ENCODE peak calls at places on chromosomes 12 and 14, in ten cellular contexts. One of them, this sample, is unnamed.

GRCh38 chr12:64082866-64083268 is 139.2 kb downstream of the KICS2 start:
- DNase-seq in EH: no peak
- DNase-seq in right atrium auricular region: no peak
- DNase-seq in GDM1: no peak
- DNase-seq in CD4-positive, CD25-positive, alpha-beta regulatory T cell: no peak
- DNase-seq in AG08396: no peak
- DNase-seq in colonic mucosa: peak
- DNase-seq in ELR: no peak
- DNase-seq in CD8-positive, alpha-beta memory T cell: no peak
- DNase-seq in cardiac fibroblast: no peak
- DNase-seq in this sample: no peak

GRCh38 chr12:50195832-50196231 is 28.7 kb upstream of the CERS5 start:
- DNase-seq in ELR: no peak
- DNase-seq in right atrium auricular region: no peak
- DNase-seq in CD4-positive, CD25-positive, alpha-beta regulatory T cell: no peak
- DNase-seq in EH: peak
- DNase-seq in cardiac fibroblast: no peak
- DNase-seq in CD8-positive, alpha-beta memory T cell: no peak
- DNase-seq in colonic mucosa: no peak
- DNase-seq in GDM1: no peak
- DNase-seq in AG08396: no peak
- DNase-seq in this sample: no peak

GRCh38 chr14:45377201-45377600 is 124.2 kb upstream of the MIS18BP1 start:
- DNase-seq in CD8-positive, alpha-beta memory T cell: no peak
- DNase-seq in CD4-positive, CD25-positive, alpha-beta regulatory T cell: no peak
- DNase-seq in right atrium auricular region: no peak
- DNase-seq in AG08396: no peak
- DNase-seq in EH: no peak
- DNase-seq in colonic mucosa: no peak
- DNase-seq in GDM1: no peak
- DNase-seq in ELR: peak
- DNase-seq in cardiac fibroblast: no peak
- DNase-seq in this sample: no peak

GRCh38 chr14:71485833-71486232 is 446.4 kb upstream of the RGS6 start:
- DNase-seq in cardiac fibroblast: peak
- DNase-seq in ELR: no peak
- DNase-seq in right atrium auricular region: no peak
- DNase-seq in CD4-positive, CD25-positive, alpha-beta regulatory T cell: no peak
- DNase-seq in colonic mucosa: no peak
- DNase-seq in GDM1: no peak
- DNase-seq in EH: no peak
- DNase-seq in AG08396: no peak
- DNase-seq in CD8-positive, alpha-beta memory T cell: no peak
- DNase-seq in this sample: no peak

GRCh38 chr14:95515080-95515489 is 1.4 kb downstream of the SYNE3 start:
- DNase-seq in CD4-positive, CD25-positive, alpha-beta regulatory T cell: no peak
- DNase-seq in cardiac fibroblast: no peak
- DNase-seq in ELR: peak
- DNase-seq in CD8-positive, alpha-beta memory T cell: no peak
- DNase-seq in GDM1: peak
- DNase-seq in colonic mucosa: no peak
- DNase-seq in EH: peak
- DNase-seq in right atrium auricular region: no peak
- DNase-seq in AG08396: peak
- DNase-seq in this sample: no peak

GRCh38 chr12:3921526-3921925 is 48.3 kb upstream of the PARP11 start:
- DNase-seq in CD4-positive, CD25-positive, alpha-beta regulatory T cell: no peak
- DNase-seq in colonic mucosa: no peak
- DNase-seq in cardiac fibroblast: no peak
- DNase-seq in CD8-positive, alpha-beta memory T cell: no peak
- DNase-seq in right atrium auricular region: no peak
- DNase-seq in GDM1: no peak
- DNase-seq in ELR: no peak
- DNase-seq in AG08396: no peak
- DNase-seq in EH: no peak
- DNase-seq in this sample: no peak

GRCh38 chr12:49647280-49647679 is 23.9 kb downstream of the PRPF40B start:
- DNase-seq in AG08396: no peak
- DNase-seq in CD8-positive, alpha-beta memory T cell: no peak
- DNase-seq in CD4-positive, CD25-positive, alpha-beta regulatory T cell: no peak
- DNase-seq in colonic mucosa: no peak
- DNase-seq in cardiac fibroblast: no peak
- DNase-seq in EH: no peak
- DNase-seq in ELR: no peak
- DNase-seq in GDM1: no peak
- DNase-seq in right atrium auricular region: no peak
- DNase-seq in this sample: no peak

GRCh38 chr12:98352835-98353234 is 162.6 kb upstream of the TMPO start:
- DNase-seq in cardiac fibroblast: peak
- DNase-seq in CD4-positive, CD25-positive, alpha-beta regulatory T cell: no peak
- DNase-seq in right atrium auricular region: no peak
- DNase-seq in colonic mucosa: no peak
- DNase-seq in AG08396: no peak
- DNase-seq in ELR: no peak
- DNase-seq in EH: peak
- DNase-seq in GDM1: no peak
- DNase-seq in CD8-positive, alpha-beta memory T cell: no peak
- DNase-seq in this sample: no peak

GRCh38 chr14:100547633-100548294 is 39.5 kb downstream of the BEGAIN start:
- DNase-seq in CD8-positive, alpha-beta memory T cell: peak
- DNase-seq in AG08396: peak
- DNase-seq in CD4-positive, CD25-positive, alpha-beta regulatory T cell: no peak
- DNase-seq in EH: peak
- DNase-seq in GDM1: peak
- DNase-seq in ELR: peak
- DNase-seq in cardiac fibroblast: peak
- DNase-seq in colonic mucosa: peak
- DNase-seq in right atrium auricular region: peak
- DNase-seq in this sample: peak

GRCh38 chr12:128613821-128614220 is 209.9 kb downstream of the SLC15A4 start:
- DNase-seq in ELR: no peak
- DNase-seq in CD4-positive, CD25-positive, alpha-beta regulatory T cell: no peak
- DNase-seq in GDM1: no peak
- DNase-seq in colonic mucosa: no peak
- DNase-seq in CD8-positive, alpha-beta memory T cell: no peak
- DNase-seq in right atrium auricular region: no peak
- DNase-seq in AG08396: no peak
- DNase-seq in EH: no peak
- DNase-seq in cardiac fibroblast: no peak
- DNase-seq in this sample: no peak

GRCh38 chr12:104057771-104058197 is 6.5 kb upstream of the HCFC2 start:
- DNase-seq in ELR: peak
- DNase-seq in CD8-positive, alpha-beta memory T cell: peak
- DNase-seq in colonic mucosa: no peak
- DNase-seq in EH: peak
- DNase-seq in cardiac fibroblast: peak
- DNase-seq in CD4-positive, CD25-positive, alpha-beta regulatory T cell: no peak
- DNase-seq in right atrium auricular region: no peak
- DNase-seq in GDM1: no peak
- DNase-seq in AG08396: peak
- DNase-seq in this sample: no peak

GRCh38 chr12:26713885-26714383 is 119.1 kb downstream of the ITPR2 start:
- DNase-seq in AG08396: no peak
- DNase-seq in CD8-positive, alpha-beta memory T cell: no peak
- DNase-seq in EH: no peak
- DNase-seq in GDM1: no peak
- DNase-seq in CD4-positive, CD25-positive, alpha-beta regulatory T cell: no peak
- DNase-seq in right atrium auricular region: no peak
- DNase-seq in colonic mucosa: no peak
- DNase-seq in ELR: no peak
- DNase-seq in cardiac fibroblast: no peak
- DNase-seq in this sample: no peak

GRCh38 chr14:74518221-74518620 is 24.7 kb downstream of the ISCA2 start:
- DNase-seq in GDM1: no peak
- DNase-seq in ELR: no peak
- DNase-seq in right atrium auricular region: no peak
- DNase-seq in EH: no peak
- DNase-seq in colonic mucosa: no peak
- DNase-seq in cardiac fibroblast: no peak
- DNase-seq in CD4-positive, CD25-positive, alpha-beta regulatory T cell: no peak
- DNase-seq in CD8-positive, alpha-beta memory T cell: no peak
- DNase-seq in AG08396: no peak
- DNase-seq in this sample: no peak

GRCh38 chr14:69291891-69292586 is 32.1 kb downstream of the GALNT16 start:
- DNase-seq in colonic mucosa: no peak
- DNase-seq in right atrium auricular region: no peak
- DNase-seq in CD4-positive, CD25-positive, alpha-beta regulatory T cell: no peak
- DNase-seq in AG08396: no peak
- DNase-seq in CD8-positive, alpha-beta memory T cell: no peak
- DNase-seq in GDM1: no peak
- DNase-seq in EH: peak
- DNase-seq in ELR: peak
- DNase-seq in cardiac fibroblast: no peak
- DNase-seq in this sample: no peak

GRCh38 chr12:123905319-123905925 is 67.2 kb downstream of the CCDC92 start:
- DNase-seq in AG08396: peak
- DNase-seq in right atrium auricular region: peak
- DNase-seq in EH: peak
- DNase-seq in colonic mucosa: peak
- DNase-seq in CD8-positive, alpha-beta memory T cell: peak
- DNase-seq in ELR: peak
- DNase-seq in cardiac fibroblast: peak
- DNase-seq in GDM1: peak
- DNase-seq in CD4-positive, CD25-positive, alpha-beta regulatory T cell: peak
- DNase-seq in this sample: peak